ENCODE peak calls at places on chromosome 4, in nine cellular contexts. T, M, C, A, J, S, V, H and X are unnamed samples.

GRCh38 chr4:114857831-114858230 is 255.6 kb downstream of the NDST4 start:
- DNase-seq in M (no peak), T (no peak), A (no peak), V (no peak), H (no peak), J (no peak), S (no peak), C (no peak), X (no peak)

GRCh38 chr4:89301003-89301402 is 6.6 kb downstream of the GPRIN3 start:
- DNase-seq in C (no peak), A (no peak), J (no peak), S (no peak), T (no peak), M (no peak), H (no peak), V (no peak), X (no peak)

GRCh38 chr4:143356493-143356892 is 19.8 kb downstream of the GAB1 start:
- DNase-seq in H (no peak), T (no peak), C (no peak), V (no peak), S (no peak), J (no peak), M (no peak), A (no peak), X (no peak)

GRCh38 chr4:190121759-190122158 is 51.8 kb upstream of the DUX4 start:
- DNase-seq in S (no peak), C (no peak), T (no peak), H (no peak), A (no peak), J (peak; percentile 41), M (no peak), V (no peak), X (no peak)

GRCh38 chr4:163651761-163652160 is 157.3 kb downstream of the TMA16 start:
- DNase-seq in M (no peak), T (no peak), S (no peak), A (no peak), H (no peak), C (no peak), V (no peak), J (no peak), X (no peak)

GRCh38 chr4:180189639-180190038 is 2053.6 kb upstream of the TENM3 start:
- DNase-seq in J (no peak), M (no peak), V (no peak), H (no peak), C (no peak), S (no peak), T (no peak), A (no peak), X (no peak)

GRCh38 chr4:169366821-169367220 is 96.1 kb upstream of the SH3RF1 start:
- DNase-seq in C (no peak), M (no peak), S (no peak), J (no peak), A (no peak), T (no peak), H (no peak), V (no peak), X (no peak)

GRCh38 chr4:88276952-88277710 is 7.2 kb downstream of the PPM1K start:
- DNase-seq in C (no peak), H (no peak), J (no peak), M (no peak), A (no peak), V (no peak), T (no peak), S (no peak), X (no peak)

GRCh38 chr4:139015948-139016451 is 419 bp downstream of the NOCT start:
- DNase-seq in V (no peak), S (peak; percentile 56), J (no peak), M (no peak), H (no peak), A (peak; percentile 70), T (peak; percentile 52), C (no peak), X (no peak)

GRCh38 chr4:80142396-80143304 is 54.7 kb upstream of the PRDM8 start:
- DNase-seq in V (no peak), S (no peak), J (no peak), T (no peak), H (no peak), A (no peak), M (no peak), C (no peak), X (no peak)

GRCh38 chr4:98482847-98483806 is 175.3 kb downstream of the TSPAN5 start:
- DNase-seq in A (no peak), S (no peak), J (no peak), M (peak; percentile 10), C (no peak), H (no peak), V (no peak), T (no peak), X (no peak)

GRCh38 chr4:142516686-142517145 is 329.4 kb downstream of the INPP4B start:
- DNase-seq in J (no peak), H (no peak), M (no peak), T (no peak), C (no peak), V (no peak), A (no peak), S (no peak), X (no peak)

GRCh38 chr4:75099321-75099720 is 166.4 kb downstream of the PARM1 start:
- DNase-seq in T (peak; percentile 68), C (no peak), M (no peak), J (no peak), A (no peak), S (peak; percentile 75), V (no peak), H (no peak), X (no peak)

GRCh38 chr4:83503974-83504373 is 19.1 kb upstream of the ABRAXAS1 start:
- DNase-seq in T (no peak), S (no peak), C (no peak), A (no peak), H (no peak), M (no peak), J (no peak), V (no peak), X (no peak)

GRCh38 chr4:76881375-76881774 is 16.6 kb downstream of the SOWAHB start:
- DNase-seq in M (no peak), C (no peak), A (no peak), H (no peak), S (peak; percentile 85), J (no peak), V (no peak), T (peak; percentile 73), X (no peak)

GRCh38 chr4:147056951-147057630 is 111.4 kb upstream of the TTC29 start:
- DNase-seq in A (no peak), J (no peak), T (no peak), S (no peak), C (no peak), V (no peak), H (no peak), M (no peak), X (no peak)

DNA sequence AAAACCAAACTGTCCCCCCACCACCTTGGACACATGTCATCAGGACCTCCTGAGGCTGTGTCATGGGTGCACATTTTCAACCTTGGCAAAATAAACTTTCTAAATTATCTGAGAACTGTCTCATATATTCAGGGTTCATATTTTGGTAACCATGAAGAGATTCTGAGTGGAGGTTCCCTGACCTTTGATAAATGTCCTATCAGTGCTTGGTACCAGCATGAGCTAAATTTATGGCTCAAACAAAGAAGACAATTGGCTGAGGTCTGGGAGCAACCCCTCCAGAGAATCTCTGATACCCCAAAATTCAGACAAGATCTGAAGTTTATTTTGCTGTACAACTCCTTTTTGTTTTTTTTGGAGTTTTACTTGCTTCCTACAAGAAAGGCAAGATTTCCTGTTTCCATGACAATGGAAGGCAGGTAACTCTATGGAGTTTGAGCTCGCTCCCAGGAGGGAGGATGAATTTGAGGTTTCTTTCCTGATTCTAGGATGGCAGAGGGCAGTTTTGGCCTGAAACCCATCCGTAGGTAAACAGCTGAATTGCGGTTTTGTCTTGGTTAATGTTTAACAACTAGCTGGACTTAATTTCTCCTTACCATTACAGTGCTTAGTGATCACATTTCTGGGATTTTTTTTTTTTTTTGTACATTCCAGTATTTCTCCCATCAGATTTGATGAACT is 14.5 kb downstream of the UGT2B15 start:
- DNase-seq in H (no peak), A (no peak), M (no peak), S (peak; percentile 38), V (no peak), J (no peak), C (no peak), T (no peak), X (no peak)
- H3K4me3 ChIP-seq in H (no peak overlapping the region), A (no peak overlapping the region), M (no peak overlapping the region), S (no peak overlapping the region), V (no peak overlapping the region), J (no peak overlapping the region), C (no peak overlapping the region), T (no peak overlapping the region), X (no peak overlapping the region)

GRCh38 chr4:3399277-3400194 is 42.2 kb upstream of the HGFAC start:
- DNase-seq in S (no peak), H (peak; percentile 28), C (no peak), J (no peak), T (no peak), M (peak; percentile 18), A (no peak), V (no peak), X (no peak)
- TF ChIP-seq CTCF in S (no peak), H (no peak), C (no peak), J (peak; percentile 26), T (no peak), M (peak; percentile 28), A (no peak), V (no peak), X (no peak)

GRCh38 chr4:181612240-181612639 is 631.0 kb upstream of the TENM3 start:
- DNase-seq in J (no peak), H (no peak), A (no peak), M (no peak), C (no peak), T (no peak), S (no peak), V (no peak), X (no peak)

GRCh38 chr4:181613210-181613609 is 630.0 kb upstream of the TENM3 start:
- DNase-seq in M (no peak), J (no peak), H (no peak), A (no peak), C (no peak), S (no peak), V (no peak), T (no peak), X (no peak)

DNA sequence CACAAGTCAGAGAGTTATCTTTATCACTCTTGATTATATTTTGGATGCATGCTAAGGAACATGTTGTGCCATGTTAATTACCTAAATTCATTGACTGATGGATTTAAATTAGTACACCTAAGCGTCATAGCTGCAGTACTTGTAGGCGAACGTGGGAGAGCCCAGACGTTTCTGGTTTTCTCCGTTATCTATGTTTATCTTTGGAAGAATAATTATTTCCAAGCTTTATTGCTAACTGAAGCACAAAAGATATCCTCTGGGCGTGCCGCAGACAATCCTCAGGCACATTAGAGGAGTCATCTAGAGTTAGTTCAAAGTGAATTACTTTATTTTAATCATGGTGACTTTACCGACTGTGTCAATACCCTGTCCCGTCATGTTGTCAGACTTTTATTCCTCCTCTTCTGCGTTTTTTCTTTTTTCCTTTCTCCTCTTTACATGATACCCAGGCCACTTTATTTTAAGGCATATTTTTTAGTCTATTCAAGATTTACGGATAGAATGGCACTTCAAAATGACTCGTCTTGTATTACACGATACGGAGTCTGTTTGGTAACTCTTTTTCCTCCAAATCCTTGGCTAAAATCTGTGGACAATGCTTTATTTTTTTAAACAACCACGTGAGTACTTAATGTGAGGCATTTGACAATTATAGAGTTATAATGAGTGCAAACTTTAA is 632.0 kb upstream of the TENM3 start:
- DNase-seq in V (no peak), S (no peak), M (no peak), T (no peak), A (no peak), J (no peak), H (no peak), C (no peak), X (no peak)
- H3K27ac ChIP-seq in V (no peak overlapping the region), S (no peak overlapping the region), M (no peak overlapping the region), T (no peak overlapping the region), A (no peak overlapping the region), J (no peak overlapping the region), H (no peak overlapping the region), C (no peak overlapping the region), X (no peak overlapping the region)

GRCh38 chr4:5036239-5036638 is 15.0 kb upstream of the STK32B start:
- DNase-seq in M (no peak), C (no peak), J (no peak), H (no peak), V (no peak), A (no peak), S (no peak), T (no peak), X (peak; percentile 30)
- H3K4me3 ChIP-seq in M (no peak overlapping the region), C (no peak overlapping the region), J (no peak overlapping the region), H (no peak overlapping the region), V (no peak overlapping the region), A (no peak overlapping the region), S (no peak overlapping the region), T (no peak overlapping the region), X (no peak overlapping the region)